ENCODE peak calls at places on chromosomes 5 and 9, in eight cellular contexts. E is IMR-90, R is NCI-H1048, Y is fibroblast of pulmonary artery, Q is occipital lobe, G is pulmonary artery endothelial cell, I is NCI-H1417, C is Daoy. D is an unnamed sample.

GRCh38 chr9:114155263-114155966 is at the start of gene COL27A1:
- DNase-seq in E (peak), R (peak), Y (peak), Q (peak), G (peak), I (peak), C (peak), D (peak)

GRCh38 chr9:33025572-33026347 is 687 bp downstream of the DNAJA1 start:
- DNase-seq in E (peak), R (no peak), Y (peak), Q (no peak), G (no peak), I (peak), C (peak), D (peak)

GRCh38 chr5:60997721-60998120 is 52.7 kb downstream of the NDUFAF2 start:
- DNase-seq in E (no peak), R (no peak), Y (no peak), Q (no peak), G (no peak), I (no peak), C (no peak), D (no peak)

GRCh38 chr5:135594416-135594960 is 15.7 kb upstream of the CXCL14 start:
- DNase-seq in E (no peak), R (no peak), Y (no peak), Q (no peak), G (no peak), I (no peak), C (no peak), D (no peak)

GRCh38 chr5:16552666-16553343 is 64.0 kb downstream of the RETREG1 start:
- DNase-seq in E (peak), R (no peak), Y (peak), Q (peak), G (peak), I (peak), C (peak), D (peak)

GRCh38 chr5:171520300-171521170 is 101.1 kb downstream of the FGF18 start:
- DNase-seq in E (peak), R (no peak), Y (peak), Q (no peak), G (no peak), I (no peak), C (peak), D (no peak)

GRCh38 chr9:136723362-136723976 is 11.1 kb downstream of the DIPK1B start:
- DNase-seq in E (no peak), R (no peak), Y (no peak), Q (no peak), G (no peak), I (no peak), C (no peak), D (no peak)

GRCh38 chr9:129141066-129142041 is 30.1 kb downstream of the PTPA start:
- DNase-seq in E (peak), R (no peak), Y (peak), Q (peak), G (peak), I (peak), C (no peak), D (no peak)

GRCh38 chr9:70588999-70589398 is 174.5 kb upstream of the KLF9 start:
- DNase-seq in E (no peak), R (no peak), Y (no peak), Q (no peak), G (no peak), I (no peak), C (no peak), D (no peak)

GRCh38 chr5:82364497-82364896 is 86.3 kb upstream of the RPS23 start:
- DNase-seq in E (peak), R (no peak), Y (peak), Q (no peak), G (peak), I (peak), C (peak), D (peak)

GRCh38 chr5:140242890-140243585 is 59.9 kb downstream of the PFDN1 start:
- DNase-seq in E (no peak), R (no peak), Y (no peak), Q (no peak), G (no peak), I (peak), C (no peak), D (no peak)

GRCh38 chr5:73678322-73678740 is 52.3 kb downstream of the ARHGEF28 start:
- DNase-seq in E (no peak), R (no peak), Y (no peak), Q (no peak), G (no peak), I (no peak), C (no peak), D (no peak)

GRCh38 chr5:176611435-176611834 is 1.5 kb upstream of the GPRIN1 start:
- DNase-seq in E (peak), R (peak), Y (peak), Q (no peak), G (peak), I (no peak), C (peak), D (no peak)

GRCh38 chr5:142235050-142235797 is 89.6 kb downstream of the SPRY4 start:
- DNase-seq in E (no peak), R (no peak), Y (peak), Q (no peak), G (peak), I (no peak), C (no peak), D (no peak)